ENCODE peak calls at places on chromosomes 1 and 21, in seven cellular contexts. F, L, O, I, B, A and J are unnamed samples.

GRCh38 chr1:111275079-111275478 is 15.6 kb upstream of the CHIA start:
- DNase-seq in I (peak), B (no peak), O (peak), L (no peak), A (no peak), F (peak), J (no peak)

GRCh38 chr1:58855351-58856165 is 71.7 kb upstream of the JUN start:
- DNase-seq in B (no peak), A (no peak), F (no peak), I (no peak), L (no peak), O (no peak), J (no peak)

GRCh38 chr1:208078752-208079151 is 165.4 kb downstream of the PLXNA2 start:
- DNase-seq in F (no peak), A (no peak), B (no peak), O (no peak), I (no peak), L (no peak), J (no peak)

GRCh38 chr1:21662426-21663250 is 6.5 kb downstream of the RAP1GAP start:
- DNase-seq in A (no peak), O (no peak), L (no peak), F (no peak), I (no peak), B (no peak), J (no peak)

GRCh38 chr1:168032048-168032447 is 95.2 kb upstream of the MPC2 start:
- DNase-seq in B (no peak), O (no peak), I (no peak), A (no peak), F (no peak), L (no peak), J (no peak)

GRCh38 chr1:43763497-43763973 is 56.2 kb downstream of the ST3GAL3 start:
- DNase-seq in A (peak), B (peak), F (peak), I (peak), L (peak), O (peak), J (peak)

GRCh38 chr1:103256490-103256889 is 148.2 kb upstream of the COL11A1 start:
- DNase-seq in L (no peak), O (no peak), B (no peak), I (peak), A (no peak), F (no peak), J (no peak)

GRCh38 chr1:50796277-50796676 is 163.8 kb downstream of the FAF1 start:
- DNase-seq in A (no peak), I (no peak), O (no peak), F (no peak), B (no peak), L (no peak), J (no peak)

GRCh38 chr1:170548497-170548896 is 16.5 kb downstream of the GORAB start:
- DNase-seq in F (no peak), O (no peak), B (no peak), I (no peak), L (no peak), A (no peak), J (no peak)

GRCh38 chr1:180927841-180928240 is 15.1 kb downstream of the KIAA1614 start:
- DNase-seq in A (no peak), I (no peak), L (no peak), B (no peak), F (peak), O (no peak), J (peak)
- H3K27ac ChIP-seq in A (no peak), I (no peak), L (no peak), B (no peak), F (peak), O (no peak), J (peak)

GRCh38 chr1:46013566-46013965 is 118.9 kb downstream of the PIK3R3 start:
- DNase-seq in I (no peak), A (no peak), B (no peak), L (no peak), O (no peak), F (no peak), J (no peak)
- H3K27ac ChIP-seq in I (no peak), A (no peak), B (no peak), L (no peak), O (no peak), F (no peak), J (no peak)

GRCh38 chr1:203272633-203273205 is 32.6 kb upstream of the BTG2 start:
- DNase-seq in A (no peak), I (no peak), F (no peak), B (no peak), L (no peak), O (no peak), J (no peak)
- H3K27ac ChIP-seq in A (no peak), I (no peak), F (peak), B (no peak), L (no peak), O (peak), J (peak)

DNA sequence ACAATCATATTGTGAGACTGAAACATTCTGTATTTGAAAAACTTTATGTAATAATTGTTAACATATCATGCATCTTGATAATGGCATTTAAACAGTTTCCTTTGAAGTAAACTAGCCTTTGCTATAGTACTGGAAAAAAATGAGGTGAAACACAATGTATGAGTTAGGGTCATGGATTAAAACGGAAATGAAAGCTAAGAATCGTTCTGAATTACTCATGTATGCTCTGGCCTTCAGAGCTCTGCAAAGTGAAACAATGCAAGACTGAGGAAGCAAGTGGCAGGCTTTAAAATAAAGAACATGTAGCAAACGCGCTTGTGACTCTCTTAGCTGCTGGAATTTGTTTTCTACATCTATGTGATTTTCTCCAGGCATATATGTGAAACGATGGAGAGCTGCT is 317.1 kb downstream of the DPYD start:
- DNase-seq in O (no peak), B (no peak), A (no peak), I (peak), L (no peak), F (no peak), J (no peak)
- H3K27ac ChIP-seq in O (no peak), B (no peak), A (no peak), I (no peak), L (no peak), F (no peak), J (no peak)

DNA sequence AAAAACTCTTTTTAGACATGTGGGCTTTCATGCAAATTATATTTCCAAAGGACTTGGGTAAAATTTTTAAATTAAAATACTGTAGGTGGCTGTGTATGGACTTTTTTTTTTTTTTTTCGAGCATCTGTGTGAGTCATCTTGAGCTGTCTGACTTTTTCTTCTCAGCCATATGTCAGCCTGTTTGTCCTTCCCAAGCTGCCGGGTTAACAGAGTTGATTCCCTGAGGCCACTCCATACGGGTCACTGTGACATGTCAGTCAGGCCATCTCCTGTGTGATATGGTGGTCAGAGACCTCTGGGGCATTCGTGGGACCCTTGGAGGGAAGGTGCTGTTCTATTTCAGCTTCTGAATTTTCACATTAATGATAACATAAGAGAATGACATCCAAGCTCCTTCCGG is 148.3 kb downstream of the KCNJ6 start:
- DNase-seq in F (no peak), A (no peak), B (no peak), L (no peak), I (peak), O (no peak), J (no peak)
- H3K27ac ChIP-seq in F (no peak), A (no peak), B (no peak), L (no peak), I (no peak), O (no peak), J (no peak)

GRCh38 chr21:34223376-34223775 is 140.4 kb upstream of the KCNE2 start:
- DNase-seq in L (no peak), A (no peak), B (no peak), O (no peak), F (no peak), I (no peak), J (no peak)

GRCh38 chr21:34219334-34220020 is 144.3 kb upstream of the KCNE2 start:
- DNase-seq in L (no peak), B (no peak), O (no peak), A (no peak), F (no peak), I (no peak), J (no peak)

GRCh38 chr21:34222031-34222335 is 141.8 kb upstream of the KCNE2 start:
- DNase-seq in B (no peak), A (no peak), F (peak), I (no peak), O (no peak), L (no peak), J (no peak)

GRCh38 chr21:34221331-34222030 is 142.3 kb upstream of the KCNE2 start:
- DNase-seq in O (no peak), A (no peak), I (no peak), B (no peak), F (peak), L (no peak), J (no peak)

GRCh38 chr21:34220556-34221195 is 143.1 kb upstream of the KCNE2 start:
- DNase-seq in F (no peak), I (no peak), A (no peak), O (no peak), B (no peak), L (no peak), J (no peak)
- H3K27ac ChIP-seq in F (peak), I (no peak), A (no peak), O (no peak), B (no peak), L (no peak), J (no peak)

DNA sequence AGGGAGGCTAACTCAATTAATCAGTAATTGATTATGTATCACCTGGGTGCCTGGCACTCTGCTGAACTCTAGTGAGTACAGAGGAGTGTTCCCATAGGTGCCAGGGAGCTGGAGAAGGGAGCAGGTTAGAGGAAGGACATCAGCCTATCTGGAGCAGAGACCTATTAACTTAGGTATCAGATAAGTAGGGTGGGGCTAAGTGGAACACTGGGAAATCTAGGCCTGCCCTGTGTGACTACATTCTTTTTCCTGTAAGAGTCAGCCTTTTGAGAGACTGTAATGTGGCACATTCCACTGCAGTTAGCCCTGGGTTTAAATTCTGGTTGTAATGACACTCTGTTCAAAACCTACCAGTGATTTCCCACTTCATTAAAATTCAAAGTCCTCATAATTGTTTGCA is 12.7 kb downstream of the STX12 start:
- DNase-seq in B (peak), I (no peak), F (peak), L (no peak), A (no peak), O (no peak), J (no peak)
- H3K27ac ChIP-seq in B (no peak), I (no peak), F (peak), L (no peak), A (no peak), O (no peak), J (no peak)

DNA sequence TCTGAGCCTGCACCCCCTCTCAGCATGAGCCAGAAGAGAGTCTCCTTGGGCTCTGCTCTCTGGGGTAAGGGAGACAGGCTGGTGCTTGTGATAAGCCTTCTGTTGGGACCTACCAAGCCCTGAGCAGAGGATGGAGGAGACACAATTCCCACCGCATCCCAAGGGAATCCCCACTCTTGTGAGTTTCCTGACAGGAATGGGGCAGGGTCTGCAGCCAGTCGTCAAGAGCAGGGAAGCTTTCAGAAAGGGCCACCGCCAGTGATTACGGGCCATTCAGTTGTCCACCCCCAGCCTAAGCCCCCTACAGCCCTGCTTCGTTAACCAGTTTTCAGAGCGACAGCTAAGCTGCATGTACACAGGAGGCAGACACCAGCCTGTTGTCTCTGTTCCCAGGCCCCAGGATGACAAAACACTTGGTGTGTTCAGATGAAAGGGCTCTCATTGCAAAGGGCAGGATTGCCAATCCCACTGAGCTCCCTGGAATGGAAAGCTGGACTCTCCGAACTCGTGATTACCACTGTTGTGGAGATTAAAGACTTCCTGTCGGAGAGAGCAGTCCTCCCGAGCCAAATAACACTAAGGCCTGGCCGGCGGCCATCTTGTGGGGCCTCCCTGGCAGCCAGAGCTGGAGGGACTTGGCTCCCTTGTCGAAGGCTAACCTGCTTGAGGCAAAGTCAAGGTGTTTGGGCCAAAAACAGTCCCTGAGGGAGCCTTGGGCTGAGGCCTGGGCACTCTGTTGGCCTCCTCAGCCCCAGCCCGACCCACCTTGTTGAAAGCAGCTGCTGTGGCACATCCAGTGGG is 37.5 kb upstream of the SLC30A1 start:
- DNase-seq in I (peak), L (no peak), A (no peak), O (no peak), B (no peak), F (no peak), J (no peak)
- H3K27ac ChIP-seq in I (no peak), L (no peak), A (no peak), O (no peak), B (peak), F (no peak), J (no peak)

DNA sequence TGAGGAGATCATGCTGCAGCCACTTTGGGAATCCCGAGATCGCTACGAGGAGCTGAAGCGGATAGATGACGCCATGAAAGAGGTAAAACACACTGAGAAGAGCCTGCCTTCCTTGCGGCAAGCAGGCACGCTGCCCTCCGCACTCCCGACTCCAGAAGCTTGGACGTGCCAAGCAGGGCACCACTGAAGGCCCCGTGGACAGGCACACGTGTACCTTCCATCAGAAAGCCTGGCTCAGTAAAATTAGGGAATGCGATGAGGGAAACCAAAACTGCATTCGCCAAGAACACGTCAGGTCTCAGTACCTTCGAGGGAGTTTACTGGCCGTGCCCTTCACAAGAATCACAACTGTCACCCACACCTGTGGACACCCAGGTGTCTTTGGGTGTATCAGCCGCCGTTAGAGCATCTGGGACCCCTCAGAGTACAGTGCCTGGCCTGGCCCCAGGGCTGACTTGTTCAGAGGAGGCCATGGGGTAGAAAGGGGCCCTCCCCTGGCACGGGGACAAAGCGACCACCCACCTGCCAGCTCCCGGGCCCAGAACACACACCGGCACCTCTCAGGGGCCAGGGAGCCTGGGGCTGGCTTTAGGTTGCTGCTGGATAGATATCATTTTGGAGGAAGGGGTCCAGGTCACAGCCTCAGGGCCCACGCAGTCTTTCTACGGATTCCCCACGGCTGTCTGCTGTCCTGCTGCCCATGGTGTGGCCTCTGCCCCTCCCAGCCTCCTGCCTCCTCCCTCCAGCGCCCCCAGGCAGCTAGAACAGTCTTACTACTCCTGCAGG is 108.4 kb downstream of the WDR4 start:
- DNase-seq in L (no peak), B (no peak), F (no peak), I (no peak), A (no peak), O (no peak), J (no peak)
- H3K27ac ChIP-seq in L (no peak), B (no peak), F (no peak), I (no peak), A (no peak), O (no peak), J (no peak)

DNA sequence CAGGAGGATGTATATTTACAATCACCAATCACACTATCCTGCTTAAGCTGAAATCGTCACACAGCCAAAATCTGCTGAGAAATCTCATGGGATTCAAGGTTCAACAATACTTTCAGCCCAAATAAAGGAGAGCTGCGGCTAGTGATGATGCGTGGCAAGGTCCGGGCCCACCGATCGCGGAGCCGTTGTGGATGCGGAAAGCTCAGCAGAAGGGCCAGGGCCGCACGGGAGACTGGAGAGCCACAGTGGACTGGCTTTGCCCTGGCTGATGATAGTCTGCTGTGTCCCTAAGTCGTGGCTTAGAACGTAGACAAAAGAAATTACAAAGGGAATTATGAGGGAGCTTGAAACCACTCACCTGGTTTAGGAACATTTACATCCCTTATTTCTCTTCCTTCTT is 48.0 kb upstream of the SSX2IP start:
- DNase-seq in F (no peak), I (no peak), O (no peak), A (no peak), L (no peak), B (no peak), J (no peak)
- H3K27ac ChIP-seq in F (no peak), I (no peak), O (no peak), A (no peak), L (no peak), B (no peak), J (no peak)